ENCODE peak calls at places on chromosomes 12 and 14, in eight cellular contexts. One of them, this sample, is unnamed. For H3K27me3, the result is how much of the 10 kb centered on the place peaks cover.

GRCh38 chr12:115752151-115752550 is 525.3 kb downstream of the MED13L start:
- DNase-seq in heart right ventricle: no peak
- DNase-seq in GM06990: no peak
- DNase-seq in WERI-Rb-1: no peak
- DNase-seq in left ventricle myocardium inferior: no peak
- DNase-seq in BJ: no peak
- DNase-seq in bronchial epithelial cell: no peak
- DNase-seq in tibial artery: no peak
- DNase-seq in this sample: no peak

GRCh38 chr12:47838286-47838931 is 18.7 kb upstream of the HDAC7 start:
- DNase-seq in heart right ventricle: no peak
- DNase-seq in GM06990: no peak
- DNase-seq in WERI-Rb-1: peak
- DNase-seq in left ventricle myocardium inferior: no peak
- DNase-seq in BJ: no peak
- DNase-seq in bronchial epithelial cell: no peak
- DNase-seq in tibial artery: no peak
- DNase-seq in this sample: no peak

GRCh38 chr14:98798099-98798498 is 473.9 kb downstream of the BCL11B start:
- DNase-seq in heart right ventricle: no peak
- DNase-seq in GM06990: no peak
- DNase-seq in WERI-Rb-1: no peak
- DNase-seq in left ventricle myocardium inferior: no peak
- DNase-seq in BJ: no peak
- DNase-seq in bronchial epithelial cell: no peak
- DNase-seq in tibial artery: no peak
- DNase-seq in this sample: no peak

GRCh38 chr14:64880382-64881121 is 845 bp upstream of the SPTB start:
- DNase-seq in heart right ventricle: peak
- DNase-seq in GM06990: peak
- DNase-seq in WERI-Rb-1: peak
- DNase-seq in left ventricle myocardium inferior: peak
- DNase-seq in BJ: no peak
- DNase-seq in bronchial epithelial cell: no peak
- DNase-seq in tibial artery: peak
- DNase-seq in this sample: no peak

GRCh38 chr12:132807295-132808222 is 21.1 kb downstream of the GOLGA3 start:
- DNase-seq in heart right ventricle: no peak
- DNase-seq in GM06990: no peak
- DNase-seq in WERI-Rb-1: peak
- DNase-seq in left ventricle myocardium inferior: no peak
- DNase-seq in BJ: no peak
- DNase-seq in bronchial epithelial cell: no peak
- DNase-seq in tibial artery: no peak
- DNase-seq in this sample: no peak

GRCh38 chr14:69625299-69626131 is 14.1 kb downstream of the SUSD6 start:
- DNase-seq in heart right ventricle: peak
- DNase-seq in GM06990: peak
- DNase-seq in WERI-Rb-1: no peak
- DNase-seq in left ventricle myocardium inferior: peak
- DNase-seq in BJ: no peak
- DNase-seq in bronchial epithelial cell: no peak
- DNase-seq in tibial artery: peak
- DNase-seq in this sample: no peak

GRCh38 chr14:69260979-69261605 is 1.1 kb downstream of the GALNT16 start:
- DNase-seq in heart right ventricle: peak
- DNase-seq in GM06990: peak
- DNase-seq in WERI-Rb-1: peak
- DNase-seq in left ventricle myocardium inferior: peak
- DNase-seq in BJ: no peak
- DNase-seq in bronchial epithelial cell: no peak
- DNase-seq in tibial artery: no peak
- DNase-seq in this sample: no peak

GRCh38 chr14:53304726-53305381 is 151.7 kb upstream of the DDHD1 start:
- DNase-seq in heart right ventricle: no peak
- DNase-seq in GM06990: no peak
- DNase-seq in WERI-Rb-1: no peak
- DNase-seq in left ventricle myocardium inferior: peak
- DNase-seq in BJ: no peak
- DNase-seq in bronchial epithelial cell: no peak
- DNase-seq in tibial artery: no peak
- DNase-seq in this sample: no peak

GRCh38 chr14:104554088-104554607 is 25.4 kb upstream of the C14orf180 start:
- DNase-seq in heart right ventricle: no peak
- DNase-seq in GM06990: no peak
- DNase-seq in WERI-Rb-1: peak
- DNase-seq in left ventricle myocardium inferior: peak
- DNase-seq in BJ: no peak
- DNase-seq in bronchial epithelial cell: no peak
- DNase-seq in tibial artery: peak
- DNase-seq in this sample: no peak

GRCh38 chr12:64566882-64567517 is 43.3 kb upstream of the RASSF3 start:
- DNase-seq in heart right ventricle: no peak
- DNase-seq in GM06990: no peak
- DNase-seq in WERI-Rb-1: peak
- DNase-seq in left ventricle myocardium inferior: no peak
- DNase-seq in BJ: no peak
- DNase-seq in bronchial epithelial cell: no peak
- DNase-seq in tibial artery: no peak
- DNase-seq in this sample: no peak

GRCh38 chr12:62879691-62880090 is 55.3 kb downstream of the PPM1H start:
- DNase-seq in heart right ventricle: no peak
- DNase-seq in GM06990: no peak
- DNase-seq in WERI-Rb-1: no peak
- DNase-seq in left ventricle myocardium inferior: no peak
- DNase-seq in BJ: no peak
- DNase-seq in bronchial epithelial cell: peak
- DNase-seq in tibial artery: no peak
- DNase-seq in this sample: no peak

GRCh38 chr14:30874999-30875787 is 834 bp downstream of the COCH start:
- DNase-seq in heart right ventricle: peak
- DNase-seq in GM06990: peak
- DNase-seq in WERI-Rb-1: no peak
- DNase-seq in left ventricle myocardium inferior: no peak
- DNase-seq in BJ: no peak
- DNase-seq in bronchial epithelial cell: no peak
- DNase-seq in tibial artery: no peak
- DNase-seq in this sample: no peak

GRCh38 chr12:128817115-128818015 is 6.4 kb downstream of the SLC15A4 start:
- DNase-seq in heart right ventricle: peak
- DNase-seq in GM06990: no peak
- DNase-seq in WERI-Rb-1: no peak
- DNase-seq in left ventricle myocardium inferior: peak
- DNase-seq in BJ: no peak
- DNase-seq in bronchial epithelial cell: peak
- DNase-seq in tibial artery: peak
- DNase-seq in this sample: peak

GRCh38 chr12:15977999-15978398 is 66.9 kb downstream of the DERA start:
- DNase-seq in heart right ventricle: no peak
- DNase-seq in GM06990: no peak
- DNase-seq in WERI-Rb-1: no peak
- DNase-seq in left ventricle myocardium inferior: no peak
- DNase-seq in BJ: no peak
- DNase-seq in bronchial epithelial cell: no peak
- DNase-seq in tibial artery: no peak
- DNase-seq in this sample: no peak

GRCh38 chr12:15979096-15980091 is 68.3 kb downstream of the DERA start:
- DNase-seq in heart right ventricle: no peak
- DNase-seq in GM06990: no peak
- DNase-seq in WERI-Rb-1: peak
- DNase-seq in left ventricle myocardium inferior: no peak
- DNase-seq in BJ: peak
- DNase-seq in bronchial epithelial cell: peak
- DNase-seq in tibial artery: no peak
- DNase-seq in this sample: peak

GRCh38 chr12:15982071-15982470 is 70.9 kb downstream of the DERA start:
- DNase-seq in heart right ventricle: no peak
- DNase-seq in GM06990: no peak
- DNase-seq in WERI-Rb-1: no peak
- DNase-seq in left ventricle myocardium inferior: no peak
- DNase-seq in BJ: no peak
- DNase-seq in bronchial epithelial cell: no peak
- DNase-seq in tibial artery: no peak
- DNase-seq in this sample: no peak

GRCh38 chr12:15982471-15982870 is 71.3 kb downstream of the DERA start:
- DNase-seq in heart right ventricle: no peak
- DNase-seq in GM06990: no peak
- DNase-seq in WERI-Rb-1: no peak
- DNase-seq in left ventricle myocardium inferior: no peak
- DNase-seq in BJ: no peak
- DNase-seq in bronchial epithelial cell: peak
- DNase-seq in tibial artery: no peak
- DNase-seq in this sample: no peak

GRCh38 chr12:15978431-15978950 is 67.4 kb downstream of the DERA start:
- DNase-seq in heart right ventricle: no peak
- DNase-seq in GM06990: no peak
- DNase-seq in WERI-Rb-1: no peak
- DNase-seq in left ventricle myocardium inferior: no peak
- DNase-seq in BJ: peak
- DNase-seq in bronchial epithelial cell: peak
- DNase-seq in tibial artery: no peak
- DNase-seq in this sample: peak
- H3K4me3 ChIP-seq in heart right ventricle: no peak
- H3K4me3 ChIP-seq in GM06990: no peak
- H3K4me3 ChIP-seq in WERI-Rb-1: no peak
- H3K4me3 ChIP-seq in left ventricle myocardium inferior: no peak
- H3K4me3 ChIP-seq in BJ: no peak
- H3K4me3 ChIP-seq in bronchial epithelial cell: no peak
- H3K4me3 ChIP-seq in tibial artery: no peak
- H3K4me3 ChIP-seq in this sample: no peak

DNA sequence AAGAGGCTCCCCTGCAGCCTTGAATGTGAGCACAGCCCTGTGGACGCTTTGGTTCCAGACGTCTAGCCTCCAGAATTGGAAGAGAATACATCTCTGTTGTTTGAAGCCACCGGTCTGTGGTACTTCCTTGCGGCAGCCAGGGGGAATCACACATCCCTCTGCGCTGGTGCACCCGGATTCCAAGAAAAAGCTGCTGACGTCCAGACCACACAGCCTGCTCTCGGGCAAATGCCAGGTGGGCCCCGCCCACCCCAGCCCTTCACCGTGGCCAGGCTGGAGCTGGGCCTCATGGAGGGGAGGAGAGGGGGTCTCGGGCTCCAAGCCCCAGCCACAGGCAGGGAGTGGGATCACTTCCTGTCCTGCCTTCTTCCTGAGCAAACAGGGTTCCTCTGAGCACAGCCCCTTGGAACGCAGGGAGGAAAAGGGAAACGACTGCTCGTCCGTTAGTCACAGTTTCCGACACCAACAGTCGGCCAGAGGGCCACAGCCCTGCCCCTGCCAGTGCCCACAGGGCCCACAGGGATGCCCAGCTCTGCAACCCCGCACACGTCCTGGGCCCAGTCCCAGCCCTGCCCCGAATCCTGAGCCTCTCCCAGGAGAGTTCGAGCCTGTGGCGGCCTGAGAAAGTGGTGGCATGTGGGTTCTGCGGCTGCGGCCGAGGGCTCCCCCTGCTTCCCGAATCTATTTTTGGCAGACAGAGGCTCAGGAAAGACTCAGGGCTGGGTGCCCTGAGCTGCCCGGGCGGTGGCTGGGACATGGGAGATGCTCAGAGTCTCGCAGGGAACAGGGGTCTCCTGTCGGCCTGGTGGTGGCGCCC is 85.3 kb downstream of the RFLNA start:
- DNase-seq in heart right ventricle: peak
- DNase-seq in GM06990: no peak
- DNase-seq in WERI-Rb-1: no peak
- DNase-seq in left ventricle myocardium inferior: peak
- DNase-seq in BJ: no peak
- DNase-seq in bronchial epithelial cell: peak
- DNase-seq in tibial artery: peak
- DNase-seq in this sample: no peak
- TF ChIP-seq CTCF in heart right ventricle: peak
- TF ChIP-seq CTCF in GM06990: no peak
- TF ChIP-seq CTCF in WERI-Rb-1: no peak
- TF ChIP-seq CTCF in left ventricle myocardium inferior: peak
- TF ChIP-seq CTCF in BJ: peak
- TF ChIP-seq CTCF in bronchial epithelial cell: peak
- TF ChIP-seq CTCF in tibial artery: peak
- TF ChIP-seq CTCF in this sample: peak

GRCh38 chr12:123956249-123956648 is 16.4 kb downstream of the CCDC92 start:
- DNase-seq in heart right ventricle: no peak
- DNase-seq in GM06990: no peak
- DNase-seq in WERI-Rb-1: no peak
- DNase-seq in left ventricle myocardium inferior: no peak
- DNase-seq in BJ: no peak
- DNase-seq in bronchial epithelial cell: no peak
- DNase-seq in tibial artery: no peak
- DNase-seq in this sample: no peak

GRCh38 chr12:123957191-123957590 is 15.4 kb downstream of the CCDC92 start:
- DNase-seq in heart right ventricle: no peak
- DNase-seq in GM06990: no peak
- DNase-seq in WERI-Rb-1: no peak
- DNase-seq in left ventricle myocardium inferior: no peak
- DNase-seq in BJ: no peak
- DNase-seq in bronchial epithelial cell: no peak
- DNase-seq in tibial artery: no peak
- DNase-seq in this sample: no peak

GRCh38 chr12:123960029-123960428 is 12.6 kb downstream of the CCDC92 start:
- DNase-seq in heart right ventricle: no peak
- DNase-seq in GM06990: no peak
- DNase-seq in WERI-Rb-1: no peak
- DNase-seq in left ventricle myocardium inferior: no peak
- DNase-seq in BJ: no peak
- DNase-seq in bronchial epithelial cell: no peak
- DNase-seq in tibial artery: no peak
- DNase-seq in this sample: no peak

GRCh38 chr12:123958876-123959275 is 13.8 kb downstream of the CCDC92 start:
- DNase-seq in heart right ventricle: no peak
- DNase-seq in GM06990: no peak
- DNase-seq in WERI-Rb-1: no peak
- DNase-seq in left ventricle myocardium inferior: no peak
- DNase-seq in BJ: no peak
- DNase-seq in bronchial epithelial cell: no peak
- DNase-seq in tibial artery: no peak
- DNase-seq in this sample: no peak

DNA sequence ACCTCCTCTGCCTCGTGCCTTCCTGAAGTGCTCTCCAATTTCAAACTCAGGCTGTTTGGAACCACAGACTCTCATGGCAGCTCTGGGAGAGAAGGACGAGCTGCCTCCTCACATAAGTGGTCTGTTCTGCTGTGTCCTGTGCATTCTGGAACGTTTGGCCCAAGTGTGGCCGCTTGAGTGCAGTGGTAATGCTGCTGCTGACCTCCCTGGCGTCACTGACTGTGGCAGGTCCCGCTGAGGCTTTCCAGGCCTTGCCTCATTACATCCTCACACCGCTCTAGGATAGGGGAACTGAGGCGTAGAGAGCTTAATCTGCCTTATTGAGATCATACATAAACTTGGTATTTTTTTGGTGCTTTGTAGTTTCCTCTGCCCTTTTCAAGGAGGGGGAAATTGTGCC is 14.2 kb downstream of the CCDC92 start:
- DNase-seq in heart right ventricle: peak
- DNase-seq in GM06990: no peak
- DNase-seq in WERI-Rb-1: no peak
- DNase-seq in left ventricle myocardium inferior: peak
- DNase-seq in BJ: no peak
- DNase-seq in bronchial epithelial cell: no peak
- DNase-seq in tibial artery: no peak
- DNase-seq in this sample: no peak
- H3K27me3 ChIP-seq in heart right ventricle: under half
- H3K27me3 ChIP-seq in GM06990: under half
- H3K27me3 ChIP-seq in WERI-Rb-1: under half
- H3K27me3 ChIP-seq in left ventricle myocardium inferior: under half
- H3K27me3 ChIP-seq in BJ: under half
- H3K27me3 ChIP-seq in bronchial epithelial cell: under half
- H3K27me3 ChIP-seq in tibial artery: under half
- H3K27me3 ChIP-seq in this sample: under half

GRCh38 chr12:53079226-53080117 is at the start of gene SPRYD3:
- DNase-seq in heart right ventricle: peak
- DNase-seq in GM06990: peak
- DNase-seq in WERI-Rb-1: peak
- DNase-seq in left ventricle myocardium inferior: peak
- DNase-seq in BJ: peak
- DNase-seq in bronchial epithelial cell: peak
- DNase-seq in tibial artery: peak
- DNase-seq in this sample: peak
- H3K4me3 ChIP-seq in heart right ventricle: peak
- H3K4me3 ChIP-seq in GM06990: peak
- H3K4me3 ChIP-seq in WERI-Rb-1: peak
- H3K4me3 ChIP-seq in left ventricle myocardium inferior: peak
- H3K4me3 ChIP-seq in BJ: peak
- H3K4me3 ChIP-seq in bronchial epithelial cell: peak
- H3K4me3 ChIP-seq in tibial artery: peak
- H3K4me3 ChIP-seq in this sample: peak

This sample was measured in kidney epithelial cell.